ENCODE peak calls at places on chromosomes 4 and X, in five cellular contexts. R is activated naive CD4-positive, alpha-beta T cell treated with anti-CD3 and anti-CD28 coated beads for 36 hours; Z is activated T-cell treated with anti-CD3 and anti-CD28 coated beads, Interleukin-2, amount 50 U/mL, for 48 hours; B is activated gamma-delta T cell treated with Interleukin-2 at 50 U/mL for 16 hours; C is mesothelial cell of epicardium. M is an unnamed sample.

GRCh38 chrX:40145001-40145631 is 47.4 kb upstream of the BCOR start:
- DNase-seq in R (no peak), Z (no peak), B (no peak), C (no peak), M (no peak)

GRCh38 chr4:178612725-178613124 is 1170.5 kb upstream of the AGA start:
- DNase-seq in R (peak), Z (no peak), B (no peak), C (no peak), M (no peak)

GRCh38 chr4:66489783-66490452 is 819.6 kb upstream of the EPHA5 start:
- DNase-seq in R (no peak), Z (no peak), B (no peak), C (no peak), M (no peak)

GRCh38 chr4:53450773-53451172 is 73.3 kb downstream of the FIP1L1 start:
- DNase-seq in R (no peak), Z (no peak), B (no peak), C (no peak), M (no peak)

GRCh38 chrX:123424546-123424945 is 240.5 kb downstream of the GRIA3 start:
- DNase-seq in R (no peak), Z (no peak), B (no peak), C (no peak), M (no peak)

GRCh38 chr4:158769175-158769831 is 477 bp downstream of the FNIP2 start:
- DNase-seq in R (peak), Z (peak), B (peak), C (peak), M (peak)

GRCh38 chrX:146707781-146708180 is 101.8 kb upstream of the CXorf51B start:
- DNase-seq in R (no peak), Z (no peak), B (no peak), C (no peak), M (no peak)

GRCh38 chr4:169005453-169006099 is 4.5 kb downstream of the CBR4 start:
- DNase-seq in R (no peak), Z (no peak), B (no peak), C (no peak), M (no peak)

M was measured in left ventricle myocardium inferior.